ENCODE peak calls at places on chromosomes 3 and 15, in seven cellular contexts. W is EL; G is activated CD4-positive, alpha-beta T cell treated with anti-CD3 and anti-CD28 coated beads for 1 hour; Y is uterus; J is EH; V is T-cell; X is anterior cingulate cortex. D is an unnamed sample.

GRCh38 chr3:43862470-43862869 is 171.7 kb downstream of the ABHD5 start:
- DNase-seq in V (no peak), W (no peak), G (no peak), X (no peak), Y (no peak), J (no peak), D (no peak)

GRCh38 chr15:51967583-51967982 is 4.0 kb downstream of the LEO1 start:
- DNase-seq in X (no peak), Y (no peak), J (no peak), G (no peak), W (no peak), V (no peak), D (no peak)

GRCh38 chr15:71392821-71393220 is 277.6 kb downstream of the THSD4 start:
- DNase-seq in J (no peak), Y (no peak), X (no peak), G (no peak), V (no peak), W (no peak), D (no peak)

GRCh38 chr3:52484680-52485461 is 10.3 kb upstream of the STAB1 start:
- DNase-seq in G (no peak), X (no peak), J (no peak), V (no peak), Y (no peak), W (no peak), D (no peak)

GRCh38 chr3:149559525-149559924 is 85.0 kb downstream of the TM4SF4 start:
- DNase-seq in W (no peak), X (no peak), V (no peak), G (no peak), Y (no peak), J (no peak), D (no peak)

GRCh38 chr15:38411902-38412301 is 42.0 kb upstream of the FAM98B start:
- DNase-seq in V (no peak), G (no peak), Y (no peak), J (no peak), X (no peak), W (no peak), D (no peak)

GRCh38 chr15:69244798-69245197 is 53.9 kb upstream of the PAQR5 start:
- DNase-seq in Y (no peak), G (no peak), W (no peak), J (peak), V (no peak), X (no peak), D (no peak)

GRCh38 chr3:43581343-43581742 is 40.5 kb downstream of the ANO10 start:
- DNase-seq in G (no peak), X (no peak), W (peak), J (peak), V (no peak), Y (no peak), D (no peak)

GRCh38 chr3:194326192-194327029 is 24.7 kb downstream of the CPN2 start:
- DNase-seq in W (peak), Y (no peak), V (no peak), X (no peak), G (no peak), J (peak), D (no peak)

GRCh38 chr3:107969994-107970896 is 120.6 kb downstream of the CD47 start:
- DNase-seq in V (no peak), J (no peak), W (no peak), G (no peak), Y (no peak), X (no peak), D (no peak)

GRCh38 chr3:122350814-122351418 is 25.9 kb downstream of the CSTA start:
- DNase-seq in J (peak), G (no peak), Y (no peak), V (no peak), W (peak), X (no peak), D (no peak)

GRCh38 chr3:160027541-160028195 is 39.0 kb downstream of the IL12A start:
- DNase-seq in W (peak), V (no peak), G (no peak), J (peak), X (no peak), Y (no peak), D (no peak)

GRCh38 chr15:72319360-72319984 is 485 bp downstream of the CELF6 start:
- DNase-seq in W (peak), V (peak), Y (peak), X (peak), G (peak), J (peak), D (peak)

GRCh38 chr3:32177702-32178198 is 60.7 kb upstream of the CMTM8 start:
- DNase-seq in V (peak), Y (peak), X (no peak), J (peak), W (peak), G (peak), D (peak)

GRCh38 chr3:172647823-172648222 is 63.0 kb downstream of the NCEH1 start:
- DNase-seq in W (no peak), V (no peak), Y (no peak), G (no peak), X (no peak), J (no peak), D (no peak)

GRCh38 chr3:171815977-171816595 is 5.8 kb upstream of the PLD1 start:
- DNase-seq in X (no peak), W (peak), V (no peak), J (peak), G (no peak), Y (no peak), D (no peak)

GRCh38 chr3:56076746-56077145 is 391.5 kb downstream of the ERC2 start:
- DNase-seq in J (no peak), V (no peak), G (no peak), X (no peak), W (no peak), Y (no peak), D (no peak)

GRCh38 chr15:47719730-47720129 is 2.4 kb downstream of the SEMA6D start:
- DNase-seq in G (no peak), W (no peak), J (no peak), X (no peak), V (no peak), Y (no peak), D (no peak)

GRCh38 chr3:176286456-176287115 is 910.7 kb downstream of the TBL1XR1 start:
- DNase-seq in W (peak), V (no peak), J (peak), Y (no peak), G (no peak), X (no peak), D (no peak)

GRCh38 chr3:186613637-186614265 is 891 bp downstream of the AHSG start:
- DNase-seq in V (no peak), G (no peak), Y (no peak), X (no peak), W (no peak), J (no peak), D (no peak)

GRCh38 chr15:57251308-57251707 is 125.0 kb upstream of the CGNL1 start:
- DNase-seq in G (no peak), X (no peak), J (peak), Y (no peak), W (peak), V (no peak), D (no peak)

D was measured in T follicular helper cell.